ENCODE peak calls at places on chromosomes 6 and 20, in four cellular contexts. G, H, T and E are unnamed samples.

GRCh38 chr6:149990672-149991402 is 27.1 kb downstream of the ULBP1 start:
- DNase-seq in G (no peak), H (peak; percentile 58), T (no peak), E (no peak)

GRCh38 chr6:108966855-108967755 is 118.9 kb downstream of the ARMC2 start:
- DNase-seq in H (no peak), G (peak; percentile 50), T (peak; percentile 63), E (no peak)

GRCh38 chr6:31769684-31770371 is 7.3 kb downstream of the VWA7 start:
- DNase-seq in G (peak; percentile 76), H (no peak), T (peak; percentile 85), E (no peak)

GRCh38 chr20:17723301-17723691 is 23.5 kb downstream of the BANF2 start:
- DNase-seq in G (no peak), T (no peak), H (no peak), E (no peak)

GRCh38 chr6:7468382-7469081 is 72.9 kb upstream of the DSP start:
- DNase-seq in H (no peak), G (peak; percentile 66), T (peak; percentile 8), E (no peak)

GRCh38 chr6:161151660-161152526 is 122.0 kb downstream of the AGPAT4 start:
- DNase-seq in H (no peak), T (no peak), G (no peak), E (no peak)

GRCh38 chr6:70590387-70590786 is 23.7 kb downstream of the SDHAF4 start:
- DNase-seq in H (no peak), T (no peak), G (no peak), E (no peak)

GRCh38 chr6:52285174-52286068 is 879 bp upstream of the MCM3 start:
- DNase-seq in G (no peak), T (peak; percentile 23), H (no peak), E (no peak)

GRCh38 chr6:43807228-43808061 is 37.4 kb downstream of the VEGFA start:
- DNase-seq in T (no peak), G (no peak), H (no peak), E (no peak)

GRCh38 chr6:159761135-159761872 is 541 bp upstream of the ACAT2 start:
- DNase-seq in G (peak; percentile 33), H (peak; percentile 74), T (peak; percentile 11), E (no peak)

GRCh38 chr6:112014483-112014882 is 39.4 kb upstream of the CCN6 start:
- DNase-seq in T (peak; percentile 46), H (no peak), G (no peak), E (no peak)

GRCh38 chr6:116557863-116558262 is 4.3 kb downstream of the CALHM4 start:
- DNase-seq in G (no peak), T (peak; percentile 94), H (no peak), E (no peak)

GRCh38 chr6:36616888-36617521 is 22.8 kb downstream of the SRSF3 start:
- DNase-seq in H (peak; percentile 65), G (peak; percentile 58), T (peak; percentile 95), E (no peak)

GRCh38 chr6:34984416-34984815 is 95.4 kb downstream of the ANKS1A start:
- DNase-seq in T (no peak), G (no peak), H (no peak), E (no peak)

GRCh38 chr20:16608265-16608636 is 35.0 kb upstream of the KIF16B start:
- DNase-seq in G (no peak), T (no peak), H (no peak), E (no peak)

GRCh38 chr6:17115251-17116089 is 13.6 kb downstream of the STMND1 start:
- DNase-seq in H (no peak), G (no peak), T (peak; percentile 88), E (no peak)

GRCh38 chr20:53915459-53916172 is 154.8 kb downstream of the BCAS1 start:
- DNase-seq in G (peak; percentile 96), T (peak; percentile 100), H (peak; percentile 98), E (peak; percentile 72)

GRCh38 chr20:26276811-26277210 is 580.2 kb upstream of the ZNF337 start:
- DNase-seq in G (no peak), H (no peak), T (no peak), E (no peak)

GRCh38 chr6:117449549-117450439 is 24.1 kb upstream of the ROS1 start:
- DNase-seq in G (no peak), T (peak; percentile 77), H (peak; percentile 65), E (no peak)

GRCh38 chr6:159933077-159933476 is 35.8 kb upstream of the IGF2R start:
- DNase-seq in T (no peak), G (no peak), H (no peak), E (no peak)

GRCh38 chr6:159044899-159045727 is at the start of gene TAGAP:
- DNase-seq in G (peak; percentile 49), H (peak; percentile 75), T (no peak), E (no peak)

GRCh38 chr6:144104898-144105487 is 9.6 kb upstream of the SF3B5 start:
- DNase-seq in H (no peak), T (peak; percentile 81), G (no peak), E (no peak)

GRCh38 chr6:157542405-157542943 is 161.5 kb downstream of the ZDHHC14 start:
- DNase-seq in T (no peak), G (no peak), H (no peak), E (no peak)

GRCh38 chr6:157539421-157539822 is 158.4 kb downstream of the ZDHHC14 start:
- DNase-seq in G (no peak), T (no peak), H (no peak), E (no peak)

GRCh38 chr6:157538698-157539097 is 157.7 kb downstream of the ZDHHC14 start:
- DNase-seq in G (no peak), T (no peak), H (no peak), E (no peak)

GRCh38 chr6:157539900-157540752 is 159.1 kb downstream of the ZDHHC14 start:
- DNase-seq in T (no peak), H (no peak), G (no peak), E (no peak)

GRCh38 chr6:157541618-157542404 is 160.8 kb downstream of the ZDHHC14 start:
- DNase-seq in T (no peak), G (no peak), H (no peak), E (no peak)
- H3K4me1 ChIP-seq in T (no peaks in the 10 kb centered on the region), G (peaks cover 32% of the 10 kb centered on the region), H (peaks cover 9% of the 10 kb centered on the region), E (no peaks in the 10 kb centered on the region)

DNA sequence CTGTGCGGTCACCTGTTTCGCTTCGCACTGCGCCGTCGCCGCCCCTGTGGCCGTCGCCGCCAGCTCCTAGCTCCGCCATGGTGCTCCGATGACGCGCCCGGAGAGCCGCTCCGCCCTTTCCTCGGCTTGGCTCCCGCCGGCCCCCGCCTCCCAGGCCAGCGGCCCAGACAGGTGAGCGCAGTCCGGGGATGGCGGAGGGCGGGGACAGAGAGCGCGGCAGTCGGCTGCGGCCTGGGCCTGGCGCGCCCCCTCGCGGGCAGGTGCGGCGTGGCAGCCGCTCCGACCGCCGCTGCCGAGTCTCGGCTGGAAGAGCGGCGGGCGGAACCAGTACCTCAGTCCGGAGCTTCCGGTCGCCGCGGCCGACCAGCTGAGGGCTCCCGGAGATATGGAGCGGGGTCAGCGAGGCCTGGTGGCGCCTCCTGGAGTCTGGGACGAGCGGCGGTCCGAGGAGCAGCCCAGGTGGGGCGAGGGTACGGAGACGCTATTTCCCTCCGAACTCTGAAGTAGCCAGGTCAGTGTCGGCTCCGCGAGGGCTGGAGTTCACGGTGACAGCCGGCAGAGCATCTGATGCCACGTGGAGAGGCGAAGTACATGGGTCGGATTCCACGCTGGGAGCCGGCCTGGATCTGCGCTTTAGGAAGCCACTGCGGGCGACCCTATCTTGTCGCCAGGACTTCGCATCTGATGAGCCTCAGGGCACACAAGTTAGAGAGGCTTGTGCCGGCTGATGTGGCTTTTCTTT is at the start of gene MAP7:
- DNase-seq in H (peak; percentile 79), T (peak; percentile 90), G (peak; percentile 50), E (no peak)
- H3K27ac ChIP-seq in H (peak within 1 kb of the TSS; percentile 87), T (peak within 1 kb of the TSS; percentile 84), G (no peak within 1 kb of the TSS), E (peak within 1 kb of the TSS; percentile 83)

DNA sequence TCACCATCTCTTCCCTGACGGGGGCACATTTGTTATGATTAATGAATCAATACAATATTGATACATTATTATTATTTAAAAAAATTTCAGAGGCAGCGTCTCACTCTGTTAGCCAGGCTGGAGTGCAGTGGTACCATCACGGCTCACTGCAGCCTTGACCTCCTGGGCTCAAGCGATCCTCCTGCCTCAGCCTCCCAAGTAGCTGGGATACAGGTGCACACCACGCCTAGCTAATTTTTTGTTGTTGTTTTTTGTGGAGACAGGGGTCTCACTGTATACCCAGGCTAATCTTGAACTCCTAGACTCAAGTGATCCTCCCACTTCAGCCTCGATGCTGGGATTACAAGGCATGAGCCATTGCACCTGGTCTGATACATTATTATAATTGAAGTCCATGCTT is 4.9 kb upstream of the SRC start:
- DNase-seq in T (no peak), G (no peak), H (no peak), E (no peak)
- H3K4me1 ChIP-seq in T (peaks cover 32% of the 10 kb centered on the region), G (peaks cover 22% of the 10 kb centered on the region), H (peaks cover 31% of the 10 kb centered on the region), E (peaks cover 33% of the 10 kb centered on the region)

GRCh38 chr6:63807056-63807455 is 171.5 kb downstream of the PHF3 start:
- DNase-seq in T (no peak), G (no peak), H (no peak), E (no peak)
- H3K27ac ChIP-seq in T (peak overlapping the region; percentile 100), G (no peak overlapping the region), H (peak overlapping the region; percentile 74), E (no peak overlapping the region)

GRCh38 chr20:1945134-1945618 is 48.7 kb downstream of the PDYN start:
- DNase-seq in T (no peak), G (peak; percentile 46), H (peak; percentile 87), E (no peak)
- H3K4me1 ChIP-seq in T (peaks cover 6% of the 10 kb centered on the region), G (peaks cover 15% of the 10 kb centered on the region), H (peaks cover 74% of the 10 kb centered on the region), E (peaks cover 15% of the 10 kb centered on the region)

DNA sequence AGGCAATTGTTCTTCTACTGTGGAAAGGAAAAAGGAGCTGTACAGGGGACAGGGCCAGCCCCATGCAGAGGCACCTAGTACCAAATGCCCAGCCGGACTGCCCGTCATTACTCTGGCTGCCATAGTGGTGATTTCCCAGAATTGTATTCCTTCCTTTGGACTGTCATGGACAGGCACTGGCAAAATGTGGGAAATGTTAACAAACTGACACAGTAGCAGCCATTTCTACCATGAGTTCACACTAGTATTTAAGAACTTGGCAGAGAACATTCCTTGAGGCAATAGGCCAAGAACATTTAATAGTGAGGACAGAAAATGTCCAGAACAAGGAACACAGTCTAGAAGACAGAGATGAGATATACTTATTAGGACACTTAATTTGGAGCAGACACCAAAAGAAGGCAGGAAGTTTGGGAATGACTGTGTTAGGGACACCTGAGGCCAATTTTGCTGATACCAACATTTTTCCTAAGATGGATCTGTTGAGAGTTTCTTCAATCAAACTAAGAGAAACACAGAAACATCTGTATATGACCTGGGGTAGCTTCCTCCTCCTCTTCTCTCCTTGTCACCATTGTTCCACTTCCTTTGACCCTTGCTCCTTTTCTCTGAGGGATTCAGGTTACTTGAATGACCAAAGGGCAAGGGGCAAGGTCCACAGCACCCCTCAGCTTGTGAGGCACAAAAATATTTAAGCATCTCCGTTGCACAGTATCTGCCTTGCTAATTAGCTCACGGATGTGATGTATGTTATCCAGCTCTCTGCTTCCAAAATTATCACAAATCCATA is 14.9 kb downstream of the ADTRP start:
- DNase-seq in G (no peak), H (no peak), T (no peak), E (no peak)
- H3K27ac ChIP-seq in G (no peak overlapping the region), H (peak overlapping the region; percentile 40), T (no peak overlapping the region), E (peak overlapping the region; percentile 75)

GRCh38 chr6:84037425-84038089 is 4.0 kb downstream of the MRAP2 start:
- DNase-seq in T (no peak), H (no peak), G (no peak), E (no peak)

GRCh38 chr6:84033523-84034451 is at the start of gene MRAP2:
- DNase-seq in H (no peak), T (no peak), G (peak; percentile 23), E (no peak)

DNA sequence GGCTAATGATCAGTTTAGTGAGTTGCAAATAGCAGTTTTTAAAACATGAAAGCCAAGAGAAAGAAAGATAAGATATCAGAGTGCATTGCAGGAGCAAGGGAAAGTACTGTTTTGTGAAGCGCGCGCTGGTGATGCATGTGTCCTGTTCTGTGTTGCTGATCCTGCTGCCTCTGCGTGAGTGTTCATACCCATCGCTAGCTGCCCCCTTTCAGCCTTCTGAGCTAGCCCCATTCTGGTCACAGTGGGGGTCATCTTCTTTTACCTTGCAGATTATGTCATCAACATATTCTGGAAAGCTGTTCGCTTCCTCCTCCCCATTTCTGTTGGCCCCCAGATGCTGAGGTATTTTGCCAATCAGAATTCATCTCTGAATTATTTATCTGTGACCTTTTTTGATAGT is 1.9 kb downstream of the MRAP2 start:
- DNase-seq in T (no peak), G (no peak), H (no peak), E (no peak)
- H3K4me1 ChIP-seq in T (no peaks in the 10 kb centered on the region), G (peaks cover 5% of the 10 kb centered on the region), H (peaks cover 18% of the 10 kb centered on the region), E (peaks cover 20% of the 10 kb centered on the region)